ENCODE peak calls at places on chromosomes 4 and X, in four cellular contexts. P, R, I and N are unnamed samples.

GRCh38 chr4:136281889-136282288 is 1250.4 kb downstream of the PCDH18 start:
- DNase-seq in P (no peak), R (no peak), I (no peak), N (peak; percentile 15)

GRCh38 chrX:78105944-78106650 is 2.0 kb downstream of the PGK1 start:
- DNase-seq in P (no peak), R (no peak), I (no peak), N (no peak)

GRCh38 chr4:37882665-37883296 is 8.1 kb upstream of the TBC1D1 start:
- DNase-seq in P (no peak), R (no peak), I (no peak), N (no peak)

GRCh38 chr4:140762202-140762601 is 6.0 kb upstream of the TBC1D9 start:
- DNase-seq in P (no peak), R (no peak), I (no peak), N (no peak)

GRCh38 chr4:146318894-146319293 is 104.6 kb downstream of the REELD1 start:
- DNase-seq in P (no peak), R (no peak), I (no peak), N (no peak)

GRCh38 chrX:85611926-85612325 is 232.5 kb upstream of the POF1B start:
- DNase-seq in P (no peak), R (no peak), I (no peak), N (no peak)

GRCh38 chrX:111507931-111508330 is 3.5 kb upstream of the SERTM2 start:
- DNase-seq in P (no peak), R (no peak), I (no peak), N (no peak)

GRCh38 chr4:141132689-141133145 is 552 bp downstream of the RNF150 start:
- DNase-seq in P (no peak), R (no peak), I (no peak), N (no peak)

GRCh38 chrX:13658602-13659001 is 5.7 kb downstream of the TCEANC start:
- DNase-seq in P (no peak), R (peak; percentile 34), I (no peak), N (no peak)

GRCh38 chr4:151992755-151993154 is 231.9 kb upstream of the GATB start:
- DNase-seq in P (no peak), R (no peak), I (no peak), N (peak; percentile 35)

GRCh38 chr4:52958232-52958631 is 96.1 kb downstream of the RASL11B start:
- DNase-seq in P (no peak), R (no peak), I (no peak), N (no peak)

GRCh38 chrX:119118780-119119395 is 8.7 kb downstream of the KIAA1210 start:
- DNase-seq in P (no peak), R (peak; percentile 17), I (peak; percentile 9), N (peak; percentile 58)

GRCh38 chr4:182916483-182917181 is 554 bp downstream of the DCTD start:
- DNase-seq in P (no peak), R (no peak), I (no peak), N (no peak)

DNA sequence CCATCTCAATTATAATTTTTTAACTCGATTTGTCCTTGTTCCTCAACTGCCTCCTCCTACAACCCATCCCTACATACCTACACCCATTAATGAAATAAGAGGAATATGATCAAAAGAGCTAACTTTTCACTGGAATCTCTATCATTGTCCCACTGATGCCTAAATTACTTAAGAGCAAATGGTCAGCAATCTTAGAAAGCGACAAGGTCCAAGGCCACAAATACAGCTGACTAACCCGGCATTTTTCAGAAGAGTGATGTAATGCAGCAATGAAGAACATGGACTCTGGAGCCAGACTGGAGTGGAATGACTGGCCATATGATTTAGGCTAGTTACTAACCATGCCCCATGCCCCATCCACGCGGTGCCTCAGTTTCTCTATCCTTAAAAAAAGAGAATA is 56.2 kb downstream of the PPA2 start:
- DNase-seq in P (no peak), R (peak; percentile 85), I (no peak), N (no peak)
- TF ChIP-seq ZNF274 in P (no peak), R (no peak), I (no peak), N (no peak)

DNA sequence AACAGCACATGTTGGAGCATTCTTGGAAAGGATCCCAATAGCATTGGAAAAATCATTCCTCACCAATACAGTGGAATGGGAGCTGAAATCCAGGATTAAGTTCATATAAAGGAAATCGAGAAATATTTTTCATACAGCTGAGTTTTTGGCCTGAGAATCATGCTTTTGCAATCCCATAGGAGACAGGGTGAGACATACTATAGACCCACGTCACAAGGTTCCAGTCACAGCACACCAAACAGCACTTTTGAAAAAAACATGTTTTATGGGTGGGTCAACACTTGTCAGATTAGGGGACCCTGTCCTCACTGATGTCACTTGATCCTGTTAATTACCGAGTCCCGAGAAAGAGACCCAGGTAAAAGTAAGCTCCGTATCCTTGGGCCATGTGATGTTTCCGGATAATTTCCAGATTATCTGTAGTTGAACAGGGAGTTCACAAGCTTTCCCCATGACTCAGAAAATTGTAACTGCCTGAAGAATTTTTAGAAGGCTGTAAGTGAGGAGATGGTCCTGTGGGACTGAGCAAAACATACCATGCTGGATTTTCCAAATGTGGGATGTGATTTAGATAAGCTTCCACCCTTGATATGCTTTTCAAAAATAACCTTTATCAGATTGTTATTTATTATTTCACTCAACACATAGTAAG is 80.9 kb upstream of the TLR3 start:
- DNase-seq in P (no peak), R (no peak), I (no peak), N (no peak)
- TF ChIP-seq SUZ12 in P (no peak), R (no peak), I (no peak), N (no peak)

DNA sequence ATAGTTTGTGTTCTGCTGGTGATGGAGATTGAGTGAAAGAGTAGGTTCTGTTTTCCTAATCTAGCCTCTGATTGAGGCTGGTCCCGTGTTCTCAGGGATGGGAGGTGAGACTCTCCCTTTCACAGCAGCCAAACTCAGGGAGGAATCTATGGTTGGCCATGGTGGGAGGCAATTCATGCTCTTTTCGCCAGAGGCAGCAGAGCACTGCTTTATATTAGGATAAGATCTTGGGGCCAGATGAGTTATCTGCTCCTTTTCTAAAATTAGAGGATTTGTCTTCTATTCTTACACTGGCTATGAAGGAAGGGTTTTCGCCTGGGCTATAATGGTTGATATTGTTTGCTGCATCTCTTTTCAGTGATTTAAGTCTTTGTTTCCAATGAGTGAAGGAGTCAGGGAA is 63.9 kb upstream of the NLGN4X start:
- DNase-seq in P (no peak), R (no peak), I (no peak), N (no peak)
- H3K4me1 ChIP-seq in P (no peaks in the 10 kb centered on the region), R (no peaks in the 10 kb centered on the region), I (no peaks in the 10 kb centered on the region), N (no peaks in the 10 kb centered on the region)

DNA sequence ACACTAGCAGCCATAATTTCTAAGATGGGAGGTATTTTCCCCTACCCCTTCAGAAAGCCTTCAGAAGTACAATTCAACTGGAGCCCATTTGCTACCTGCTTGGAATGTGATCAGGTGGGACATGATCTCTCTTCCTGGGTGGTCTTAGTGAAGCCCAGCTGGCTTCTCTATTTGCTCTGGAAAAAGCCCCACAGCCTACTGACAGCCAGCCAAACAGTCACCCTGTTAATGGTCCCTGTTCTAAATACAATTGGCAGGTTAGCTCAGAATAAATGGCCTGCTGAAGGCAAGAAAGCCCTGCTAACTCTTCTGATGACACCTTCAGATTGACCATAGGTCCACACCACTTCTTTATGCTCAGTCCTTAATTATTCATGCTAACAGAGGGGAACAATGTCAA is 39.9 kb downstream of the HS6ST2 start:
- DNase-seq in P (no peak), R (no peak), I (no peak), N (no peak)
- TF ChIP-seq ZNF274 in P (no peak), R (no peak), I (no peak), N (no peak)

GRCh38 chr4:8727546-8728510 is 135.3 kb downstream of the CPZ start:
- DNase-seq in P (no peak), R (no peak), I (no peak), N (no peak)
- TF ChIP-seq SUZ12 in P (no peak), R (no peak), I (no peak), N (no peak)

GRCh38 chrX:106752101-106752678 is 25.7 kb downstream of the RNF128 start:
- DNase-seq in P (no peak), R (no peak), I (no peak), N (no peak)
- H3K4me1 ChIP-seq in P (no peaks in the 10 kb centered on the region), R (peaks cover 29% of the 10 kb centered on the region), I (peaks cover 6% of the 10 kb centered on the region), N (no peaks in the 10 kb centered on the region)

GRCh38 chr4:23932186-23932585 is 42.3 kb upstream of the PPARGC1A start:
- DNase-seq in P (no peak), R (no peak), I (no peak), N (peak; percentile 58)

GRCh38 chr4:23934223-23934622 is 44.4 kb upstream of the PPARGC1A start:
- DNase-seq in P (no peak), R (no peak), I (no peak), N (peak; percentile 63)

GRCh38 chr4:23937173-23937572 is 47.3 kb upstream of the PPARGC1A start:
- DNase-seq in P (no peak), R (no peak), I (no peak), N (no peak)

GRCh38 chr4:23932935-23933334 is 43.1 kb upstream of the PPARGC1A start:
- DNase-seq in P (no peak), R (no peak), I (peak; percentile 43), N (peak; percentile 79)

DNA sequence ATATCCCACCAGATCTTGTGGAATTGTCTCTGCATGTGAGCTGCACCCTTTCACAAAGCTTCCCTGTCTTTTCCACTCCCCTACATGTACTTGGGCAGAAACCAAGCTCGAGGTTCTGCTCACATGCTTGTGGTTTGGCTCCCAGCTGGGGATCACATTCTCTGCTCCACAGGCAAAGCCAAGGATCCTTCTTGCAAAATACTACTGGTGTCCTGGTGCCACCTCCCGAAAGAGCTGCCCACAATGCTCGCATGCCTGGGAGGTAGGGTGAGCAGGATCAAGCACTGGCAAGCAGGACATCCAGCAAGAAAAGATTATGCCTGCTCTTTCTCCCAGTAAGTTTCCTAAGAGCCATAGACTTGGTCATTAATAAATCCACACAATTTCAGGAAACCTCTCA is 45.1 kb upstream of the PPARGC1A start:
- DNase-seq in P (no peak), R (no peak), I (no peak), N (peak; percentile 58)
- TF ChIP-seq ZNF274 in P (no peak), R (no peak), I (no peak), N (no peak)